ENCODE peak calls at places on chromosomes 6 and 20, in four cellular contexts. I is right lobe of liver; P is neural progenitor cell; W is CD4-positive, alpha-beta T cell. K is an unnamed sample.

GRCh38 chr6:158057213-158057987 is 75.7 kb downstream of the SYNJ2 start:
- DNase-seq in I (no peak), P (no peak), W (no peak), K (no peak)

GRCh38 chr20:5781798-5782750 is 31.9 kb downstream of the SHLD1 start:
- DNase-seq in I (no peak), P (peak), W (no peak), K (peak)

GRCh38 chr6:157239671-157240058 is 83.7 kb downstream of the TMEM242 start:
- DNase-seq in I (no peak), P (no peak), W (no peak), K (no peak)

GRCh38 chr6:44253307-44254101 is 3.8 kb downstream of the SLC35B2 start:
- DNase-seq in I (peak), P (peak), W (peak), K (peak)

GRCh38 chr20:51128198-51128597 is 105.3 kb upstream of the KCNG1 start:
- DNase-seq in I (no peak), P (no peak), W (no peak), K (no peak)

GRCh38 chr6:106546322-106547052 is 82.8 kb downstream of the RTN4IP1 start:
- DNase-seq in I (no peak), P (no peak), W (no peak), K (no peak)

GRCh38 chr20:64077094-64077493 is 2.2 kb downstream of the RGS19 start:
- DNase-seq in I (no peak), P (no peak), W (no peak), K (no peak)

GRCh38 chr6:20875369-20875963 is 341.2 kb downstream of the CDKAL1 start:
- DNase-seq in I (no peak), P (peak), W (no peak), K (no peak)

GRCh38 chr6:23174781-23175361 is 605.5 kb downstream of the HDGFL1 start:
- DNase-seq in I (no peak), P (no peak), W (no peak), K (no peak)

GRCh38 chr6:154487367-154488275 is 22.9 kb downstream of the CNKSR3 start:
- DNase-seq in I (no peak), P (no peak), W (no peak), K (no peak)

GRCh38 chr6:41427642-41428401 is 92.4 kb downstream of the NCR2 start:
- DNase-seq in I (peak), P (peak), W (no peak), K (peak)

GRCh38 chr6:124960757-124961467 is 1.3 kb upstream of the RNF217 start:
- DNase-seq in I (no peak), P (no peak), W (no peak), K (no peak)

GRCh38 chr6:26472549-26473245 is 14.9 kb downstream of the BTN2A1 start:
- DNase-seq in I (no peak), P (no peak), W (no peak), K (no peak)

GRCh38 chr20:38272961-38273360 is 12.4 kb upstream of the KIAA1755 start:
- DNase-seq in I (no peak), P (no peak), W (no peak), K (peak)

GRCh38 chr6:93165850-93166249 is 253.5 kb downstream of the EPHA7 start:
- DNase-seq in I (no peak), P (no peak), W (no peak), K (no peak)

GRCh38 chr6:35096129-35096852 is 44.8 kb downstream of the TCP11 start:
- DNase-seq in I (no peak), P (no peak), W (no peak), K (no peak)

GRCh38 chr6:142828030-142828429 is 116.9 kb downstream of the HIVEP2 start:
- DNase-seq in I (no peak), P (no peak), W (no peak), K (no peak)

GRCh38 chr6:20180935-20181334 is 31.3 kb downstream of the MBOAT1 start:
- DNase-seq in I (no peak), P (no peak), W (no peak), K (no peak)

GRCh38 chr20:2301164-2301622 is 5.4 kb downstream of the TGM3 start:
- DNase-seq in I (peak), P (no peak), W (no peak), K (no peak)

GRCh38 chr6:5866547-5867051 is 140.1 kb downstream of the NRN1 start:
- DNase-seq in I (no peak), P (no peak), W (no peak), K (no peak)

GRCh38 chr20:39862613-39863012 is 826.4 kb downstream of the MAFB start:
- DNase-seq in I (no peak), P (no peak), W (no peak), K (no peak)

GRCh38 chr6:43401730-43402129 is 25.6 kb upstream of the ABCC10 start:
- DNase-seq in I (no peak), P (no peak), W (no peak), K (no peak)

GRCh38 chr6:34044945-34045595 is 100.8 kb downstream of the GRM4 start:
- DNase-seq in I (no peak), P (no peak), W (no peak), K (no peak)

GRCh38 chr20:57688864-57689263 is 21.0 kb downstream of the PMEPA1 start:
- DNase-seq in I (no peak), P (no peak), W (no peak), K (no peak)

GRCh38 chr6:36621371-36621855 is 27.3 kb downstream of the SRSF3 start:
- DNase-seq in I (peak), P (no peak), W (no peak), K (no peak)

GRCh38 chr20:48783533-48784272 is 44.1 kb downstream of the PREX1 start:
- DNase-seq in I (no peak), P (no peak), W (no peak), K (no peak)

GRCh38 chr6:168606722-168607121 is 165.7 kb downstream of the SMOC2 start:
- DNase-seq in I (no peak), P (no peak), W (no peak), K (no peak)

GRCh38 chr6:168603234-168603633 is 162.2 kb downstream of the SMOC2 start:
- DNase-seq in I (no peak), P (no peak), W (no peak), K (no peak)

GRCh38 chr6:168608113-168608400 is 167.1 kb downstream of the SMOC2 start:
- DNase-seq in I (no peak), P (no peak), W (no peak), K (no peak)

GRCh38 chr6:168607272-168608112 is 166.5 kb downstream of the SMOC2 start:
- DNase-seq in I (no peak), P (peak), W (no peak), K (no peak)

GRCh38 chr6:168605964-168606363 is 165.0 kb downstream of the SMOC2 start:
- DNase-seq in I (no peak), P (no peak), W (no peak), K (no peak)
- H3K27ac ChIP-seq in I (no peak), P (no peak), W (no peak), K (no peak)

GRCh38 chr20:56348746-56349145 is 10.0 kb upstream of the FAM210B start:
- DNase-seq in I (no peak), P (no peak), W (no peak), K (no peak)
- H3K27ac ChIP-seq in I (no peak), P (no peak), W (no peak), K (peak)

GRCh38 chr6:25404094-25404493 is 124.9 kb downstream of the CARMIL1 start:
- DNase-seq in I (no peak), P (no peak), W (no peak), K (no peak)
- H3K27ac ChIP-seq in I (no peak), P (no peak), W (peak), K (no peak)

GRCh38 chr6:14706378-14706929 is 539.4 kb upstream of the JARID2 start:
- DNase-seq in I (no peak), P (no peak), W (no peak), K (peak)
- H3K27ac ChIP-seq in I (no peak), P (no peak), W (no peak), K (no peak)

K was measured in body of pancreas.